ENCODE peak calls at places on chromosomes 7 and 10, in ten cellular contexts. Y is tibial nerve, J is K562, W is A549, B is IMR-90, P is testis, M is HCT116, Q is heart left ventricle, O is transverse colon, D is suprapubic skin. C is an unnamed sample.

GRCh38 chr10:121154846-121155245 is 303.7 kb downstream of the WDR11 start:
- DNase-seq in Y (peak), J (no peak), W (no peak), B (no peak), P (peak), M (no peak), Q (no peak), O (peak), D (no peak), C (no peak)

GRCh38 chr7:109126404-109127050 is 556.9 kb downstream of the DNAJB9 start:
- DNase-seq in Y (no peak), J (no peak), W (no peak), B (no peak), P (no peak), M (no peak), Q (no peak), O (no peak), D (no peak), C (no peak)

GRCh38 chr10:11012880-11013279 is 4.8 kb upstream of the CELF2 start:
- DNase-seq in Y (no peak), J (no peak), W (no peak), B (no peak), P (no peak), M (no peak), Q (no peak), O (no peak), D (no peak), C (no peak)

GRCh38 chr7:151447312-151447711 is 7.4 kb upstream of the CRYGN start:
- DNase-seq in Y (no peak), J (no peak), W (no peak), B (no peak), P (no peak), M (no peak), Q (no peak), O (no peak), D (peak), C (peak)

GRCh38 chr7:45924283-45924682 is 3.2 kb upstream of the IGFBP3 start:
- DNase-seq in Y (no peak), J (no peak), W (peak), B (peak), P (no peak), M (no peak), Q (no peak), O (no peak), D (no peak), C (no peak)

GRCh38 chr7:41972776-41973175 is 264.2 kb downstream of the GLI3 start:
- DNase-seq in Y (no peak), J (no peak), W (no peak), B (no peak), P (no peak), M (no peak), Q (no peak), O (no peak), D (no peak), C (no peak)

GRCh38 chr10:126561499-126562208 is 108.8 kb downstream of the C10orf90 start:
- DNase-seq in Y (no peak), J (no peak), W (no peak), B (no peak), P (no peak), M (no peak), Q (no peak), O (no peak), D (no peak), C (no peak)

GRCh38 chr10:51699145-51699474 is 285 bp downstream of the CSTF2T start:
- DNase-seq in Y (no peak), J (peak), W (no peak), B (no peak), P (no peak), M (no peak), Q (no peak), O (no peak), D (peak), C (peak)

GRCh38 chr7:7176421-7177043 is 5.8 kb upstream of the C1GALT1 start:
- DNase-seq in Y (peak), J (no peak), W (peak), B (peak), P (no peak), M (peak), Q (no peak), O (no peak), D (no peak), C (no peak)

GRCh38 chr10:91194497-91195179 is 25.8 kb upstream of the PCGF5 start:
- DNase-seq in Y (no peak), J (no peak), W (no peak), B (peak), P (no peak), M (no peak), Q (no peak), O (no peak), D (no peak), C (no peak)

GRCh38 chr7:101936612-101937231 is 119.3 kb downstream of the CUX1 start:
- DNase-seq in Y (no peak), J (no peak), W (no peak), B (peak), P (peak), M (no peak), Q (no peak), O (peak), D (no peak), C (peak)

GRCh38 chr10:18144928-18145327 is 4.7 kb downstream of the CACNB2 start:
- DNase-seq in Y (no peak), J (no peak), W (no peak), B (no peak), P (no peak), M (no peak), Q (peak), O (peak), D (no peak), C (no peak)

GRCh38 chr10:132183046-132183445 is 3.7 kb upstream of the DPYSL4 start:
- DNase-seq in Y (no peak), J (no peak), W (no peak), B (no peak), P (no peak), M (no peak), Q (peak), O (no peak), D (no peak), C (peak)

GRCh38 chr7:90629306-90629918 is 33.3 kb downstream of the CDK14 start:
- DNase-seq in Y (peak), J (no peak), W (peak), B (peak), P (no peak), M (peak), Q (no peak), O (no peak), D (no peak), C (no peak)

GRCh38 chr7:110027385-110027784 is 1063.5 kb upstream of the LRRN3 start:
- DNase-seq in Y (no peak), J (no peak), W (no peak), B (peak), P (no peak), M (no peak), Q (no peak), O (no peak), D (no peak), C (no peak)

GRCh38 chr7:111174476-111174875 is 83.5 kb downstream of the LRRN3 start:
- DNase-seq in Y (no peak), J (no peak), W (no peak), B (no peak), P (no peak), M (no peak), Q (no peak), O (no peak), D (no peak), C (no peak)

GRCh38 chr10:12045610-12046009 is 3.0 kb upstream of the UPF2 start:
- DNase-seq in Y (no peak), J (no peak), W (no peak), B (no peak), P (no peak), M (no peak), Q (no peak), O (no peak), D (no peak), C (no peak)

GRCh38 chr10:12042409-12042796 is 206 bp downstream of the UPF2 start:
- DNase-seq in Y (no peak), J (peak), W (no peak), B (peak), P (no peak), M (no peak), Q (peak), O (peak), D (peak), C (peak)

GRCh38 chr10:12042797-12043651 is at the start of gene UPF2:
- DNase-seq in Y (peak), J (peak), W (peak), B (peak), P (peak), M (peak), Q (peak), O (peak), D (peak), C (peak)

DNA sequence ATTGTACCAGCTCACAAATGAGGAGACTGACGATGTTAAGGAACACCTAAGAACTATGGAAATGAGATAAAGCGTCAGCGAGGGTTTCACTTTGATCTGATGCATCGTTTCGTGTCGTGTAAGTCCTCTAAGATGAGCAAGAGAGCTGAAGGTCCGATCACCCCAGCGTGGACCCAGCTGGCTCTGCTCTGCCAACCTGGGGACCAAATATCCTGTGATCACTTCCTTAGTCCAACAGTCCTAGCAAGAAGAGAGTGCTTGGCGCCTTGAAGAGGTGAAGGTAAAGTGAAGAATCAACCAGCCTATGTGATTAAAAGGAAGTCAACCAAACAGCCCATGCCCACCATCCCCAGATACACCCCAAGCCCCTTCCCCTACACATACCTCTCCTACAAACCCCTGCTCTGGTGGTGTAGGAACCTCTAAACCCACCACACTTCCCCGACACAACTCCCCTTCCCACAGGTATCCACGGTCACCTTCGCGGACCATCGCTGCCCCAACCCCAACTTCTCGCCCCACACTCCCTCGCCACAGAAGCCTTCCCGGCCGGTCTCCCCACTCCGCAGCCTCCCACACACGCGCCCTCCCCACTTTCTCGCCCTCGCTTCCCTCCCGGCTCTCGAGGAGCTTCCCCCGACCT is 722 bp downstream of the UPF2 start:
- DNase-seq in Y (no peak), J (no peak), W (peak), B (peak), P (peak), M (no peak), Q (no peak), O (peak), D (no peak), C (no peak)
- TF ChIP-seq POLR2A in Y (no peak), J (no peak), W (no peak), B (no peak), P (no peak), M (no peak), Q (no peak), O (no peak), D (no peak), C (no peak)

GRCh38 chr10:68385740-68386139 is 21.3 kb downstream of the RUFY2 start:
- DNase-seq in Y (no peak), J (no peak), W (no peak), B (no peak), P (no peak), M (no peak), Q (no peak), O (no peak), D (no peak), C (no peak)
- TF ChIP-seq POLR2A in Y (no peak), J (no peak), W (no peak), B (no peak), P (no peak), M (no peak), Q (no peak), O (no peak), D (no peak), C (no peak)

GRCh38 chr10:77245953-77246352 is 391.7 kb downstream of the KCNMA1 start:
- DNase-seq in Y (peak), J (no peak), W (no peak), B (peak), P (no peak), M (no peak), Q (no peak), O (no peak), D (no peak), C (no peak)
- TF ChIP-seq POLR2A in Y (no peak), J (no peak), W (no peak), B (no peak), P (no peak), M (no peak), Q (no peak), O (no peak), D (no peak), C (no peak)

GRCh38 chr7:38276096-38276857 is 2.8 kb upstream of the TARP start:
- DNase-seq in Y (no peak), J (no peak), W (no peak), B (no peak), P (no peak), M (no peak), Q (no peak), O (no peak), D (no peak), C (no peak)
- TF ChIP-seq POLR2A in Y (no peak), J (no peak), W (no peak), B (no peak), P (no peak), M (no peak), Q (no peak), O (no peak), D (no peak), C (no peak)

DNA sequence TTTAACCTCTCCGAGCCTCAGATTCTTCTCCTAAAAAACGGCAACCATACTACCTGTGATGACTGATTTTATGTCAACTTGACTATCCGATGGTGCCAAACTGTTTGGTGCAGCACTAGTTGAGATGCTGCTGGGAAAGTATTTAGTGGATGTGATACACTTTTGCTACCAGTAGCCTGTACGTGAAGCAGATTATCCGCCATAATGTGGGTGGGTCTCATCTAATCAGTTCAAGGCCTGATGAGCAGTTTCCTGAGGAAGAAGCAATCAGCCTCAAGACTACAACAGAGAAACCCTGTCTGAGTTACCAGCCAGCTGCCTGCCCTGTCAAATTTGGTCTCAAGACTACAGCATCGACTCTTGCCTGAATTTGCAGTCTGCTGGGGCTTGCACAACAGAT is 10.9 kb upstream of the RBP3 start:
- DNase-seq in Y (no peak), J (no peak), W (no peak), B (no peak), P (no peak), M (no peak), Q (no peak), O (no peak), D (no peak), C (no peak)
- TF ChIP-seq POLR2A in Y (no peak), J (no peak), W (no peak), B (no peak), P (no peak), M (no peak), Q (no peak), O (no peak), D (no peak), C (no peak)